ENCODE peak calls at places on chromosomes 1 and 21, in six cellular contexts. P is GM12891, Y is K562, V is H1, S is HepG2, J is GM12878. I is an unnamed sample.

GRCh38 chr1:27958513-27958912 is 1.3 kb upstream of the XKR8 start:
- DNase-seq in P (no peak), J (no peak), S (no peak), V (no peak), Y (no peak), I (no peak)

GRCh38 chr1:151710187-151710586 is 6.4 kb downstream of the CELF3 start:
- DNase-seq in J (no peak), S (no peak), Y (peak), V (no peak), P (no peak), I (no peak)

GRCh38 chr1:36109041-36109679 is 15.9 kb downstream of the COL8A2 start:
- DNase-seq in P (no peak), S (no peak), V (no peak), J (no peak), Y (no peak), I (no peak)

GRCh38 chr1:43933386-43934278 is at the start of gene ARTN:
- DNase-seq in Y (no peak), S (no peak), V (no peak), P (no peak), J (no peak), I (no peak)

GRCh38 chr1:29990304-29990703 is 733.1 kb downstream of the MATN1 start:
- DNase-seq in P (no peak), S (no peak), Y (no peak), J (no peak), V (no peak), I (no peak)

GRCh38 chr1:206722751-206723499 is 38.2 kb downstream of the MAPKAPK2 start:
- DNase-seq in J (no peak), Y (no peak), V (no peak), P (no peak), S (no peak), I (no peak)

GRCh38 chr1:110630770-110631663 is 24.9 kb upstream of the KCNA2 start:
- DNase-seq in P (no peak), V (peak), J (peak), S (peak), Y (peak), I (no peak)

GRCh38 chr1:117656202-117656641 is 50.4 kb downstream of the TENT5C start:
- DNase-seq in S (no peak), J (peak), V (no peak), Y (peak), P (no peak), I (no peak)

GRCh38 chr1:160071289-160071688 is 1.3 kb upstream of the KCNJ10 start:
- DNase-seq in P (no peak), Y (no peak), V (no peak), J (no peak), S (peak), I (no peak)

GRCh38 chr1:39326836-39327235 is 122.3 kb downstream of the MACF1 start:
- DNase-seq in P (no peak), S (no peak), J (no peak), Y (peak), V (no peak), I (no peak)

GRCh38 chr1:212110617-212111016 is 75.1 kb downstream of the DTL start:
- DNase-seq in P (no peak), Y (peak), V (no peak), S (no peak), J (no peak), I (no peak)

GRCh38 chr1:53982034-53982761 is 35.8 kb downstream of the LDLRAD1 start:
- DNase-seq in P (no peak), J (no peak), S (peak), Y (peak), V (peak), I (no peak)

GRCh38 chr21:33441489-33442477 is 38.0 kb downstream of the TMEM50B start:
- DNase-seq in S (no peak), Y (peak), P (peak), V (no peak), J (peak), I (peak)

GRCh38 chr1:36665478-36666080 is 182.9 kb upstream of the CSF3R start:
- DNase-seq in J (no peak), P (no peak), S (no peak), Y (no peak), V (no peak), I (no peak)

GRCh38 chr1:214637722-214638473 is 34.9 kb downstream of the CENPF start:
- DNase-seq in J (no peak), V (no peak), Y (peak), P (no peak), S (peak), I (no peak)

GRCh38 chr1:65416767-65417166 is 3.7 kb upstream of the LEPR start:
- DNase-seq in Y (no peak), S (no peak), V (no peak), P (no peak), J (no peak), I (no peak)

GRCh38 chr1:52127181-52128175 is 14.4 kb upstream of the ZFYVE9 start:
- DNase-seq in S (peak), J (no peak), Y (peak), P (no peak), V (no peak), I (no peak)

GRCh38 chr1:2975466-2976179 is 45.6 kb upstream of the ACTRT2 start:
- DNase-seq in J (no peak), P (no peak), V (no peak), Y (no peak), S (no peak), I (no peak)

GRCh38 chr1:231806623-231807470 is 180.3 kb downstream of the DISC1 start:
- DNase-seq in S (peak), V (peak), P (peak), J (no peak), Y (peak), I (peak)

GRCh38 chr1:151013518-151013917 is 5.3 kb downstream of the PRUNE1 start:
- DNase-seq in J (no peak), P (no peak), V (no peak), S (peak), Y (peak), I (no peak)

GRCh38 chr1:229597877-229598276 is 28.0 kb downstream of the TAF5L start:
- DNase-seq in V (no peak), S (no peak), J (no peak), P (no peak), Y (no peak), I (no peak)

GRCh38 chr1:1621173-1621661 is 5.9 kb downstream of the MIB2 start:
- DNase-seq in Y (no peak), V (no peak), P (no peak), S (no peak), J (no peak), I (no peak)

GRCh38 chr1:230332429-230333088 is 93.6 kb downstream of the PGBD5 start:
- DNase-seq in Y (peak), J (no peak), V (no peak), S (no peak), P (no peak), I (no peak)

GRCh38 chr1:154446292-154446691 is 41.1 kb downstream of the IL6R start:
- DNase-seq in V (no peak), Y (no peak), S (no peak), P (no peak), J (no peak), I (no peak)

GRCh38 chr1:2391034-2391384 is 345 bp downstream of the MORN1 start:
- DNase-seq in J (no peak), S (no peak), V (no peak), P (peak), Y (peak), I (no peak)

GRCh38 chr1:30722175-30722537 is 1.2 kb downstream of the MATN1 start:
- DNase-seq in J (no peak), S (no peak), P (no peak), Y (no peak), V (no peak), I (no peak)

GRCh38 chr1:23701310-23701709 is 9.7 kb downstream of the RPL11 start:
- DNase-seq in S (no peak), V (no peak), P (no peak), J (no peak), Y (no peak), I (no peak)

GRCh38 chr1:21909787-21910503 is 27.2 kb downstream of the HSPG2 start:
- DNase-seq in Y (peak), V (no peak), S (no peak), P (peak), J (peak), I (peak)

GRCh38 chr1:201602413-201603265 is 63.7 kb downstream of the NAV1 start:
- DNase-seq in P (no peak), S (no peak), Y (peak), V (no peak), J (no peak), I (no peak)

GRCh38 chr1:214396319-214396718 is 115.4 kb downstream of the SMYD2 start:
- DNase-seq in P (no peak), J (no peak), V (no peak), Y (no peak), S (no peak), I (no peak)

GRCh38 chr1:83077411-83077810 is 921.5 kb downstream of the TTLL7 start:
- DNase-seq in S (no peak), J (no peak), P (no peak), Y (no peak), V (no peak), I (no peak)

GRCh38 chr1:114828251-114828650 is 26.4 kb upstream of the SYCP1 start:
- DNase-seq in V (no peak), Y (peak), S (no peak), J (no peak), P (no peak), I (no peak)

DNA sequence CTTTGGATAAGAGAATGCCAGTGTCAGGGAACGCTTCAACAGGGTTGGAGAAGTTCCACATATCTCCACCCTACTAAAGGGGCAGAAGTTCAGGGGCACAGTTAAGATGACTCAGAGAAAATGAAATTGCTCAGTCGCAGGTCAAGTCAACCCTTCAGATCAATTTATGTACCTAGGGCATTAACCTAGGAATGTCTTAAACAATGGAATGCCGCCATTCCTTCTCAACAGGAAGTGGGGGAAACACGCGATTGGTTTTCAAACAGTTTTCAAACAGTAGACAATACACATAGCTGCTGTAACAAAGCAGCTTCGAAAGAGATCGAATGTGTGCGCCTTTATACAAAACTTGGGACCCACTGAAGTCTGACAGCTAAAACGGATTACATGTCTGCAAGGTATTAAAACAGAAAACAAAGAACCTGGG is 899 bp downstream of the SLC25A24 start:
- DNase-seq in Y (peak), S (peak), P (no peak), V (no peak), J (no peak), I (no peak)
- TF ChIP-seq TAF1 in Y (no peak), S (no peak), P (no peak), V (peak), J (no peak), I (no peak)

DNA sequence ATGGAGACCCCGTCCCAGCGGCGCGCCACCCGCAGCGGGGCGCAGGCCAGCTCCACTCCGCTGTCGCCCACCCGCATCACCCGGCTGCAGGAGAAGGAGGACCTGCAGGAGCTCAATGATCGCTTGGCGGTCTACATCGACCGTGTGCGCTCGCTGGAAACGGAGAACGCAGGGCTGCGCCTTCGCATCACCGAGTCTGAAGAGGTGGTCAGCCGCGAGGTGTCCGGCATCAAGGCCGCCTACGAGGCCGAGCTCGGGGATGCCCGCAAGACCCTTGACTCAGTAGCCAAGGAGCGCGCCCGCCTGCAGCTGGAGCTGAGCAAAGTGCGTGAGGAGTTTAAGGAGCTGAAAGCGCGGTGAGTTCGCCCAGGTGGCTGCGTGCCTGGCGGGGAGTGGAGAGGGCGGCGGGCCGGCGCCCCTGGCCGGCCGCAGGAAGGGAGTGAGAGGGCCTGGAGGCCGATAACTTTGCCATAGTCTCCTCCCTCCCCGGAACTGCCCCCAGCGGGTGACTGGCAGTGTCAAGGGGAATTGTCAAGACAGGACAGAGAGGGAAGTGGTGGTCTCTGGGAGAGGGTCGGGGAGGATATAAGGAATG is 505 bp downstream of the LMNA start:
- DNase-seq in V (no peak), S (no peak), J (no peak), Y (peak), P (no peak), I (no peak)
- TF ChIP-seq POLR2A in V (no peak), S (no peak), J (no peak), Y (peak), P (no peak), I (no peak)

GRCh38 chr1:145953861-145954260 is 4.0 kb downstream of the LIX1L start:
- DNase-seq in V (no peak), J (no peak), S (no peak), P (no peak), Y (no peak), I (no peak)
- TF ChIP-seq TAF1 in V (no peak), J (no peak), S (no peak), P (no peak), Y (no peak), I (no peak)

DNA sequence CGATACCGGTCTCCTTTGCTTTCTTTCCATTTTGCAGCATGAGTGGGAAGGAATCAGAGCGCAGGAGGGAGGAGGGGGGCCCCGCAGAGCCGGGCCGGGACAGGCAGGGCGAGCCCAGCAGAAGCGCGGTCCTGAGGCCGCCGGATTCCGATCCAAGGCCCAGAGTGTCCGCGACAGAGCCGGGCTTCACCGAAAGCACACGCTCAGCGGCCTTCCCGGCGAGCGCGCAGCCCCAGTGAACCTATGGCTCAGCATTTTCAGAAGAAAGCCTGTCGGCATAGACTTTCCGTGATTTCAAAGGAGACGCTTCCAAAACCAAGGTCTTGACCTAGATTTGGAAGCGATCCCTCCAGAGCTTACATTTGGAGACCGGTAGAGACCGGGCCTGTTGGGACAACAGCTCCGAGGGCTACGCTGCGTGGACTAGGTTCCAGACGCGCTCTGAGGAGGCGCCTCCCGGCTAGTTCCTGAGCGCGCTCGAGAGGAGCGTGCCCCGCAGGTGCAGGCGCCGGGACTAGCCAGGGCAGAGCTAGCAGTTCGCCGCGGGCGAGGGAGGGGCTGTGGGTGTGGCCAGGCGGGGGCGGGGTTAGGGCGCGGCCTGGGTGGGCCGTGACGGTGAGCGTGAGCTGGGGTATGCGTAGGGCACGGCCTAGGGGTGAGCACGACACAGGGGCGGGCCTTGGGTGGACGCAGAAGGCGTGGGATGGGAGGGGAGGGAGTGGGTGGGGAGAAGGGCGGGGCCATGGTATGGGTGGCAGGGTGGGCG is 27.8 kb upstream of the PRSS38 start:
- DNase-seq in S (peak), P (peak), Y (peak), J (peak), V (peak), I (peak)
- TF ChIP-seq POLR2A in S (no peak), P (no peak), Y (no peak), J (peak), V (no peak), I (peak)

GRCh38 chr21:36858320-36858957 is 108.0 kb downstream of the HLCS start:
- DNase-seq in P (no peak), V (no peak), J (no peak), Y (no peak), S (peak), I (no peak)
- TF ChIP-seq TAF1 in P (no peak), V (no peak), J (no peak), Y (no peak), S (no peak), I (no peak)

DNA sequence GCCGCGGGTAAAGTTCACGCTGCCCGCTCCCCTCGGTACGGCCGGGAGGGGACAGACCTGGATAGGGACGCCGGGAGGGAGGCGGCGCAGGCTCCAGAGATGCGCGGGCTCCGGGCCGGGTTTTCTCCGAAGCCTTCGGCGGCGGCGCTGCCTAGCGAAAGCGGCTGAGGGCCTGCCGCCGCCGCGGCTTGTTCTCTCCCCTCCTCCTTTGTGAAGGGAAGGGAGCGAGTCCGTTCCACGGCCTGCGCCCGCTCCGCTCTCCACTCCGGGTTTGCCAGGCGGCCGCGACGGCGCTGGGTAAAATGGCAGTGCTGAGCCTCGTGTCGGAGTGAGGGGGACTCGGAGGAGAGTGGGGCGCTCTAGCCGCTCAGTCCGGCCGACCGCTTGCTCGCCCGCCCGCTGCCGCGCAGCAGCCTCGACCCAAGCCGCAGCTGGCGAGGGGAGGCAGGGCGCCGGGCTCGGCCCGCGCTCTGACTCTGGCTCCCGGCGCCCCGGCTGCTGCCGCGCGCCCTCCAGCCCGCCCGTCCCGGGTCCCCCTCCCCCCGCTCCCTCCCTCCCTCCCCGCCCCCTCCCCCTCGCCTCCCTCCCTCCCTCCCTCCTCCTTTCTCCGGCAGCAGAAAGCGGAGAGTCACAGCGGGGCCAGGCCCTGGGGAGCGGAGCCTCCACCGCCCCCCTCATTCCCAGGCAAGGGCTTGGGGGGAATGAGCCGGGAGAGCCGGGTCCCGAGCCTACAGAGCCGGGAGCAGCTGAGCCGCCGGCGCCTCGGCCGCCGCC is at the start of gene ARID1A:
- DNase-seq in P (peak), Y (peak), J (peak), V (peak), S (peak), I (peak)
- TF ChIP-seq POLR2A in P (peak), Y (peak), J (peak), V (peak), S (peak), I (peak)

GRCh38 chr1:162166934-162167615 is 97.6 kb downstream of the NOS1AP start:
- DNase-seq in J (no peak), P (no peak), V (no peak), S (no peak), Y (no peak), I (no peak)

GRCh38 chr1:162168261-162168660 is 98.8 kb downstream of the NOS1AP start:
- DNase-seq in Y (no peak), S (no peak), J (no peak), V (no peak), P (no peak), I (no peak)

GRCh38 chr1:162172733-162173132 is 103.2 kb downstream of the NOS1AP start:
- DNase-seq in S (peak), J (no peak), V (no peak), P (no peak), Y (no peak), I (no peak)

GRCh38 chr1:162168935-162169545 is 99.5 kb downstream of the NOS1AP start:
- DNase-seq in V (no peak), Y (no peak), P (no peak), S (no peak), J (no peak), I (no peak)

DNA sequence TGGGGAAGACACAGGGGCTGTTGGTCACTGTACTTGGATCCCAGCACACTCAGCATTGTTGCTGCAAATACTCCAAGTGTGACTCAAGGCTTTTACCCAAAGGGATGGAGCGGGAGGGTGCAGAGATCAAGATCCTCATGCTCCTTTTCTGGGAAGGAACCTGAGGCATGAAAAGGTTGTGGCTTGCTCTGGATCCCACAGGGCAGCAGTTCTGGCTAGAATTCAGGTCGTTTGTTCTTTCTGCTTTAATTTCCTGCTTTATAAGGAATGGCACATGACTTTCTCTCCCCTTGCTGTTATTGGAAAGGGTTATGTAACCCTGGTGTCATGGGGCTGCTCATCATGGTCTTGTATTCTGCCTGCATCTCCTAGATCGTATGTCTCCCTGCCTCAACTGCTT is 101.6 kb downstream of the NOS1AP start:
- DNase-seq in P (no peak), S (no peak), V (no peak), J (no peak), Y (no peak), I (no peak)
- TF ChIP-seq TAF1 in P (no peak), S (no peak), V (no peak), J (no peak), Y (no peak), I (no peak)

I was measured in GM12892.